ENCODE peak calls at places on chromosomes 1 and 21, in nine cellular contexts. One of them, this sample, is unnamed.

GRCh38 chr1:81446006-81446669 is 354.6 kb upstream of the ADGRL2 start:
- DNase-seq in heart left ventricle: peak
- DNase-seq in hypothalamus: no peak
- DNase-seq in NCI-H2029 treated with DMSO at 0.1 percent for 48 hours: peak
- DNase-seq in amniotic stem cell: no peak
- DNase-seq in RWPE1: no peak
- DNase-seq in NCI-H1092 treated with DMSO at 0.1 percent for 48 hours: peak
- DNase-seq in HCT116: no peak
- DNase-seq in A172: no peak
- DNase-seq in this sample: peak

GRCh38 chr21:45581322-45581712 is 39.1 kb upstream of the SLC19A1 start:
- DNase-seq in heart left ventricle: no peak
- DNase-seq in hypothalamus: no peak
- DNase-seq in NCI-H2029 treated with DMSO at 0.1 percent for 48 hours: no peak
- DNase-seq in amniotic stem cell: no peak
- DNase-seq in RWPE1: no peak
- DNase-seq in NCI-H1092 treated with DMSO at 0.1 percent for 48 hours: no peak
- DNase-seq in HCT116: no peak
- DNase-seq in A172: no peak
- DNase-seq in this sample: no peak

GRCh38 chr1:30834249-30834648 is 74.3 kb downstream of the SDC3 start:
- DNase-seq in heart left ventricle: no peak
- DNase-seq in hypothalamus: no peak
- DNase-seq in NCI-H2029 treated with DMSO at 0.1 percent for 48 hours: peak
- DNase-seq in amniotic stem cell: no peak
- DNase-seq in RWPE1: no peak
- DNase-seq in NCI-H1092 treated with DMSO at 0.1 percent for 48 hours: no peak
- DNase-seq in HCT116: no peak
- DNase-seq in A172: no peak
- DNase-seq in this sample: no peak

GRCh38 chr1:19596065-19596718 is 47.9 kb upstream of the NBL1 start:
- DNase-seq in heart left ventricle: no peak
- DNase-seq in hypothalamus: no peak
- DNase-seq in NCI-H2029 treated with DMSO at 0.1 percent for 48 hours: peak
- DNase-seq in amniotic stem cell: no peak
- DNase-seq in RWPE1: peak
- DNase-seq in NCI-H1092 treated with DMSO at 0.1 percent for 48 hours: peak
- DNase-seq in HCT116: no peak
- DNase-seq in A172: no peak
- DNase-seq in this sample: peak

GRCh38 chr21:45617021-45617930 is 26.2 kb upstream of the PCBP3 start:
- DNase-seq in heart left ventricle: no peak
- DNase-seq in hypothalamus: no peak
- DNase-seq in NCI-H2029 treated with DMSO at 0.1 percent for 48 hours: no peak
- DNase-seq in amniotic stem cell: no peak
- DNase-seq in RWPE1: no peak
- DNase-seq in NCI-H1092 treated with DMSO at 0.1 percent for 48 hours: no peak
- DNase-seq in HCT116: no peak
- DNase-seq in A172: no peak
- DNase-seq in this sample: no peak

GRCh38 chr1:199684686-199685273 is 342.7 kb upstream of the NR5A2 start:
- DNase-seq in heart left ventricle: no peak
- DNase-seq in hypothalamus: no peak
- DNase-seq in NCI-H2029 treated with DMSO at 0.1 percent for 48 hours: peak
- DNase-seq in amniotic stem cell: peak
- DNase-seq in RWPE1: peak
- DNase-seq in NCI-H1092 treated with DMSO at 0.1 percent for 48 hours: peak
- DNase-seq in HCT116: peak
- DNase-seq in A172: peak
- DNase-seq in this sample: peak

GRCh38 chr1:4652631-4653327 is 1.6 kb upstream of the AJAP1 start:
- DNase-seq in heart left ventricle: peak
- DNase-seq in hypothalamus: no peak
- DNase-seq in NCI-H2029 treated with DMSO at 0.1 percent for 48 hours: no peak
- DNase-seq in amniotic stem cell: no peak
- DNase-seq in RWPE1: peak
- DNase-seq in NCI-H1092 treated with DMSO at 0.1 percent for 48 hours: no peak
- DNase-seq in HCT116: peak
- DNase-seq in A172: no peak
- DNase-seq in this sample: peak

GRCh38 chr1:198437352-198437751 is 103.1 kb downstream of the ATP6V1G3 start:
- DNase-seq in heart left ventricle: no peak
- DNase-seq in hypothalamus: no peak
- DNase-seq in NCI-H2029 treated with DMSO at 0.1 percent for 48 hours: no peak
- DNase-seq in amniotic stem cell: no peak
- DNase-seq in RWPE1: no peak
- DNase-seq in NCI-H1092 treated with DMSO at 0.1 percent for 48 hours: no peak
- DNase-seq in HCT116: no peak
- DNase-seq in A172: no peak
- DNase-seq in this sample: no peak

GRCh38 chr1:62241357-62242131 is 46.9 kb downstream of the L1TD1 start:
- DNase-seq in heart left ventricle: no peak
- DNase-seq in hypothalamus: no peak
- DNase-seq in NCI-H2029 treated with DMSO at 0.1 percent for 48 hours: peak
- DNase-seq in amniotic stem cell: no peak
- DNase-seq in RWPE1: no peak
- DNase-seq in NCI-H1092 treated with DMSO at 0.1 percent for 48 hours: peak
- DNase-seq in HCT116: no peak
- DNase-seq in A172: no peak
- DNase-seq in this sample: no peak

GRCh38 chr1:1005774-1006304 is 5.9 kb upstream of the HES4 start:
- DNase-seq in heart left ventricle: no peak
- DNase-seq in hypothalamus: no peak
- DNase-seq in NCI-H2029 treated with DMSO at 0.1 percent for 48 hours: no peak
- DNase-seq in amniotic stem cell: no peak
- DNase-seq in RWPE1: no peak
- DNase-seq in NCI-H1092 treated with DMSO at 0.1 percent for 48 hours: no peak
- DNase-seq in HCT116: no peak
- DNase-seq in A172: no peak
- DNase-seq in this sample: no peak

GRCh38 chr1:38784452-38785284 is 74.9 kb downstream of the RRAGC start:
- DNase-seq in heart left ventricle: no peak
- DNase-seq in hypothalamus: no peak
- DNase-seq in NCI-H2029 treated with DMSO at 0.1 percent for 48 hours: no peak
- DNase-seq in amniotic stem cell: no peak
- DNase-seq in RWPE1: no peak
- DNase-seq in NCI-H1092 treated with DMSO at 0.1 percent for 48 hours: no peak
- DNase-seq in HCT116: no peak
- DNase-seq in A172: no peak
- DNase-seq in this sample: no peak

GRCh38 chr1:7281821-7282220 is 489.3 kb upstream of the VAMP3 start:
- DNase-seq in heart left ventricle: no peak
- DNase-seq in hypothalamus: no peak
- DNase-seq in NCI-H2029 treated with DMSO at 0.1 percent for 48 hours: no peak
- DNase-seq in amniotic stem cell: no peak
- DNase-seq in RWPE1: peak
- DNase-seq in NCI-H1092 treated with DMSO at 0.1 percent for 48 hours: no peak
- DNase-seq in HCT116: no peak
- DNase-seq in A172: peak
- DNase-seq in this sample: no peak

GRCh38 chr1:58574816-58575215 is 2.2 kb downstream of the TACSTD2 start:
- DNase-seq in heart left ventricle: no peak
- DNase-seq in hypothalamus: no peak
- DNase-seq in NCI-H2029 treated with DMSO at 0.1 percent for 48 hours: no peak
- DNase-seq in amniotic stem cell: no peak
- DNase-seq in RWPE1: no peak
- DNase-seq in NCI-H1092 treated with DMSO at 0.1 percent for 48 hours: no peak
- DNase-seq in HCT116: no peak
- DNase-seq in A172: no peak
- DNase-seq in this sample: no peak

GRCh38 chr1:157773723-157774350 is 3.1 kb downstream of the FCRL2 start:
- DNase-seq in heart left ventricle: no peak
- DNase-seq in hypothalamus: no peak
- DNase-seq in NCI-H2029 treated with DMSO at 0.1 percent for 48 hours: peak
- DNase-seq in amniotic stem cell: no peak
- DNase-seq in RWPE1: no peak
- DNase-seq in NCI-H1092 treated with DMSO at 0.1 percent for 48 hours: no peak
- DNase-seq in HCT116: no peak
- DNase-seq in A172: no peak
- DNase-seq in this sample: no peak

GRCh38 chr1:35442737-35443136 is 114.5 kb downstream of the KIAA0319L start:
- DNase-seq in heart left ventricle: no peak
- DNase-seq in hypothalamus: no peak
- DNase-seq in NCI-H2029 treated with DMSO at 0.1 percent for 48 hours: no peak
- DNase-seq in amniotic stem cell: no peak
- DNase-seq in RWPE1: no peak
- DNase-seq in NCI-H1092 treated with DMSO at 0.1 percent for 48 hours: no peak
- DNase-seq in HCT116: no peak
- DNase-seq in A172: no peak
- DNase-seq in this sample: no peak

GRCh38 chr1:247352175-247352574 is 20.5 kb upstream of the ZNF496 start:
- DNase-seq in heart left ventricle: no peak
- DNase-seq in hypothalamus: no peak
- DNase-seq in NCI-H2029 treated with DMSO at 0.1 percent for 48 hours: no peak
- DNase-seq in amniotic stem cell: no peak
- DNase-seq in RWPE1: no peak
- DNase-seq in NCI-H1092 treated with DMSO at 0.1 percent for 48 hours: no peak
- DNase-seq in HCT116: no peak
- DNase-seq in A172: no peak
- DNase-seq in this sample: no peak

GRCh38 chr1:72009756-72010441 is 272.4 kb downstream of the NEGR1 start:
- DNase-seq in heart left ventricle: peak
- DNase-seq in hypothalamus: no peak
- DNase-seq in NCI-H2029 treated with DMSO at 0.1 percent for 48 hours: no peak
- DNase-seq in amniotic stem cell: no peak
- DNase-seq in RWPE1: no peak
- DNase-seq in NCI-H1092 treated with DMSO at 0.1 percent for 48 hours: no peak
- DNase-seq in HCT116: no peak
- DNase-seq in A172: no peak
- DNase-seq in this sample: no peak

GRCh38 chr1:172699695-172700094 is 40.8 kb downstream of the FASLG start:
- DNase-seq in heart left ventricle: no peak
- DNase-seq in hypothalamus: no peak
- DNase-seq in NCI-H2029 treated with DMSO at 0.1 percent for 48 hours: no peak
- DNase-seq in amniotic stem cell: no peak
- DNase-seq in RWPE1: no peak
- DNase-seq in NCI-H1092 treated with DMSO at 0.1 percent for 48 hours: no peak
- DNase-seq in HCT116: no peak
- DNase-seq in A172: no peak
- DNase-seq in this sample: no peak

GRCh38 chr1:214588963-214589597 is 13.9 kb upstream of the CENPF start:
- DNase-seq in heart left ventricle: no peak
- DNase-seq in hypothalamus: no peak
- DNase-seq in NCI-H2029 treated with DMSO at 0.1 percent for 48 hours: no peak
- DNase-seq in amniotic stem cell: no peak
- DNase-seq in RWPE1: no peak
- DNase-seq in NCI-H1092 treated with DMSO at 0.1 percent for 48 hours: no peak
- DNase-seq in HCT116: no peak
- DNase-seq in A172: peak
- DNase-seq in this sample: no peak

GRCh38 chr1:3067301-3067670 is 1.7 kb upstream of the PRDM16 start:
- DNase-seq in heart left ventricle: peak
- DNase-seq in hypothalamus: no peak
- DNase-seq in NCI-H2029 treated with DMSO at 0.1 percent for 48 hours: no peak
- DNase-seq in amniotic stem cell: no peak
- DNase-seq in RWPE1: no peak
- DNase-seq in NCI-H1092 treated with DMSO at 0.1 percent for 48 hours: no peak
- DNase-seq in HCT116: no peak
- DNase-seq in A172: no peak
- DNase-seq in this sample: no peak

GRCh38 chr21:40852563-40852962 is 5.6 kb upstream of the DSCAM start:
- DNase-seq in heart left ventricle: no peak
- DNase-seq in hypothalamus: no peak
- DNase-seq in NCI-H2029 treated with DMSO at 0.1 percent for 48 hours: no peak
- DNase-seq in amniotic stem cell: no peak
- DNase-seq in RWPE1: no peak
- DNase-seq in NCI-H1092 treated with DMSO at 0.1 percent for 48 hours: no peak
- DNase-seq in HCT116: no peak
- DNase-seq in A172: no peak
- DNase-seq in this sample: no peak

GRCh38 chr1:61504840-61505239 is 220.1 kb downstream of the TM2D1 start:
- DNase-seq in heart left ventricle: no peak
- DNase-seq in hypothalamus: no peak
- DNase-seq in NCI-H2029 treated with DMSO at 0.1 percent for 48 hours: no peak
- DNase-seq in amniotic stem cell: no peak
- DNase-seq in RWPE1: peak
- DNase-seq in NCI-H1092 treated with DMSO at 0.1 percent for 48 hours: no peak
- DNase-seq in HCT116: no peak
- DNase-seq in A172: peak
- DNase-seq in this sample: no peak

GRCh38 chr21:15804247-15804985 is 74.6 kb downstream of the USP25 start:
- DNase-seq in heart left ventricle: no peak
- DNase-seq in hypothalamus: no peak
- DNase-seq in NCI-H2029 treated with DMSO at 0.1 percent for 48 hours: no peak
- DNase-seq in amniotic stem cell: no peak
- DNase-seq in RWPE1: no peak
- DNase-seq in NCI-H1092 treated with DMSO at 0.1 percent for 48 hours: no peak
- DNase-seq in HCT116: no peak
- DNase-seq in A172: no peak
- DNase-seq in this sample: no peak

GRCh38 chr21:45109831-45110492 is 35.6 kb downstream of the ADARB1 start:
- DNase-seq in heart left ventricle: no peak
- DNase-seq in hypothalamus: no peak
- DNase-seq in NCI-H2029 treated with DMSO at 0.1 percent for 48 hours: no peak
- DNase-seq in amniotic stem cell: no peak
- DNase-seq in RWPE1: no peak
- DNase-seq in NCI-H1092 treated with DMSO at 0.1 percent for 48 hours: no peak
- DNase-seq in HCT116: no peak
- DNase-seq in A172: peak
- DNase-seq in this sample: no peak

GRCh38 chr1:47432071-47433036 is 5.5 kb upstream of the FOXD2 start:
- DNase-seq in heart left ventricle: peak
- DNase-seq in hypothalamus: no peak
- DNase-seq in NCI-H2029 treated with DMSO at 0.1 percent for 48 hours: no peak
- DNase-seq in amniotic stem cell: peak
- DNase-seq in RWPE1: peak
- DNase-seq in NCI-H1092 treated with DMSO at 0.1 percent for 48 hours: peak
- DNase-seq in HCT116: no peak
- DNase-seq in A172: peak
- DNase-seq in this sample: peak

GRCh38 chr1:11501906-11502485 is 23.0 kb downstream of the DISP3 start:
- DNase-seq in heart left ventricle: no peak
- DNase-seq in hypothalamus: no peak
- DNase-seq in NCI-H2029 treated with DMSO at 0.1 percent for 48 hours: no peak
- DNase-seq in amniotic stem cell: no peak
- DNase-seq in RWPE1: no peak
- DNase-seq in NCI-H1092 treated with DMSO at 0.1 percent for 48 hours: no peak
- DNase-seq in HCT116: no peak
- DNase-seq in A172: no peak
- DNase-seq in this sample: no peak

GRCh38 chr1:18725231-18725895 is 94.7 kb downstream of the PAX7 start:
- DNase-seq in heart left ventricle: no peak
- DNase-seq in hypothalamus: no peak
- DNase-seq in NCI-H2029 treated with DMSO at 0.1 percent for 48 hours: no peak
- DNase-seq in amniotic stem cell: no peak
- DNase-seq in RWPE1: no peak
- DNase-seq in NCI-H1092 treated with DMSO at 0.1 percent for 48 hours: no peak
- DNase-seq in HCT116: no peak
- DNase-seq in A172: no peak
- DNase-seq in this sample: no peak

GRCh38 chr1:2382621-2383361 is 8.6 kb downstream of the MORN1 start:
- DNase-seq in heart left ventricle: no peak
- DNase-seq in hypothalamus: no peak
- DNase-seq in NCI-H2029 treated with DMSO at 0.1 percent for 48 hours: no peak
- DNase-seq in amniotic stem cell: no peak
- DNase-seq in RWPE1: peak
- DNase-seq in NCI-H1092 treated with DMSO at 0.1 percent for 48 hours: no peak
- DNase-seq in HCT116: peak
- DNase-seq in A172: no peak
- DNase-seq in this sample: no peak